ENCODE peak calls at places on chromosomes 2 and 18, in ten cellular contexts. Z is body of pancreas, I is suprapubic skin, N is stomach, O is endothelial cell of umbilical vein, T is H1, D is Peyer's patch, V is spleen, C is uterus, G is prostate gland. E is an unnamed sample.

GRCh38 chr2:100888602-100889001 is 68.7 kb downstream of the NPAS2 start:
- DNase-seq in Z (no peak), I (no peak), N (no peak), O (no peak), T (no peak), D (no peak), V (no peak), C (no peak), G (no peak), E (no peak)

GRCh38 chr2:190713476-190713875 is 64.6 kb downstream of the NAB1 start:
- DNase-seq in Z (no peak), I (no peak), N (no peak), O (no peak), T (no peak), D (no peak), V (no peak), C (no peak), G (no peak), E (no peak)

GRCh38 chr18:23966909-23967308 is 47.6 kb upstream of the TTC39C start:
- DNase-seq in Z (no peak), I (no peak), N (no peak), O (no peak), T (no peak), D (peak; percentile 40), V (no peak), C (no peak), G (no peak), E (no peak)

GRCh38 chr2:126029316-126029715 is 626.6 kb upstream of the GYPC start:
- DNase-seq in Z (no peak), I (no peak), N (no peak), O (no peak), T (peak; percentile 31), D (no peak), V (no peak), C (no peak), G (no peak), E (no peak)

GRCh38 chr2:112910219-112910618 is 746 bp upstream of the IL37 start:
- DNase-seq in Z (no peak), I (no peak), N (no peak), O (no peak), T (no peak), D (no peak), V (no peak), C (no peak), G (no peak), E (no peak)

GRCh38 chr2:199470361-199470671 is 12.6 kb upstream of the SATB2 start:
- DNase-seq in Z (no peak), I (no peak), N (no peak), O (no peak), T (no peak), D (no peak), V (no peak), C (no peak), G (no peak), E (no peak)

GRCh38 chr2:216648105-216648504 is 14.9 kb downstream of the IGFBP2 start:
- DNase-seq in Z (no peak), I (no peak), N (no peak), O (no peak), T (no peak), D (no peak), V (peak; percentile 11), C (no peak), G (no peak), E (no peak)

GRCh38 chr2:232342635-232343565 is 35.7 kb upstream of the ALPP start:
- DNase-seq in Z (no peak), I (peak; percentile 42), N (no peak), O (no peak), T (no peak), D (no peak), V (peak; percentile 57), C (no peak), G (no peak), E (no peak)

GRCh38 chr2:131413148-131413747 is 49.3 kb upstream of the RAB6D start:
- DNase-seq in Z (no peak), I (no peak), N (no peak), O (peak; percentile 79), T (no peak), D (no peak), V (no peak), C (no peak), G (peak; percentile 34), E (no peak)

GRCh38 chr2:192196451-192197194 is 1.9 kb upstream of the TMEFF2 start:
- DNase-seq in Z (no peak), I (no peak), N (no peak), O (peak; percentile 30), T (no peak), D (no peak), V (no peak), C (no peak), G (no peak), E (no peak)

GRCh38 chr2:202036601-202037037 is 3.0 kb downstream of the FZD7 start:
- DNase-seq in Z (no peak), I (no peak), N (no peak), O (no peak), T (no peak), D (no peak), V (no peak), C (peak; percentile 30), G (no peak), E (peak; percentile 55)

GRCh38 chr2:43995733-43996533 is at the start of gene LRPPRC:
- DNase-seq in Z (peak; percentile 92), I (peak; percentile 97), N (peak; percentile 94), O (peak; percentile 95), T (peak; percentile 89), D (peak; percentile 97), V (peak; percentile 96), C (peak; percentile 90), G (peak; percentile 92), E (peak; percentile 93)
- TF ChIP-seq POLR2A in Z (peak; percentile 88), I (peak; percentile 48), N (no peak), O (peak; percentile 90), T (peak; percentile 83), D (peak; percentile 40), V (no peak), C (peak; percentile 55), G (peak; percentile 83), E (peak; percentile 51)

GRCh38 chr2:237348281-237348865 is 65.6 kb downstream of the COL6A3 start:
- DNase-seq in Z (no peak), I (no peak), N (no peak), O (no peak), T (no peak), D (no peak), V (no peak), C (no peak), G (no peak), E (no peak)
- H3K4me1 ChIP-seq in Z (no peaks in the 10 kb centered on the region), I (peaks cover 19% of the 10 kb centered on the region), N (no peaks in the 10 kb centered on the region), O (no peaks in the 10 kb centered on the region), T (no peaks in the 10 kb centered on the region), D (no peaks in the 10 kb centered on the region), V (no peaks in the 10 kb centered on the region), C (peaks cover 5% of the 10 kb centered on the region), G (no peaks in the 10 kb centered on the region), E (peaks cover 14% of the 10 kb centered on the region)

GRCh38 chr2:37648316-37649011 is 23.0 kb downstream of the CDC42EP3 start:
- DNase-seq in Z (no peak), I (peak; percentile 80), N (peak; percentile 43), O (peak; percentile 80), T (no peak), D (peak; percentile 77), V (peak; percentile 90), C (no peak), G (no peak), E (no peak)

GRCh38 chr2:37647941-37648315 is 23.5 kb downstream of the CDC42EP3 start:
- DNase-seq in Z (no peak), I (no peak), N (no peak), O (no peak), T (no peak), D (no peak), V (no peak), C (no peak), G (no peak), E (no peak)

GRCh38 chr2:37652199-37652640 is 19.2 kb downstream of the CDC42EP3 start:
- DNase-seq in Z (no peak), I (no peak), N (no peak), O (peak; percentile 62), T (no peak), D (no peak), V (no peak), C (no peak), G (no peak), E (no peak)

GRCh38 chr2:37650548-37651101 is 20.8 kb downstream of the CDC42EP3 start:
- DNase-seq in Z (no peak), I (no peak), N (no peak), O (no peak), T (no peak), D (no peak), V (no peak), C (no peak), G (no peak), E (no peak)

GRCh38 chr2:37649518-37649917 is 21.9 kb downstream of the CDC42EP3 start:
- DNase-seq in Z (no peak), I (no peak), N (no peak), O (no peak), T (no peak), D (no peak), V (no peak), C (no peak), G (no peak), E (no peak)
- TF ChIP-seq POLR2A in Z (no peak), I (no peak), N (no peak), O (no peak), T (no peak), D (no peak), V (no peak), C (no peak), G (no peak), E (no peak)

GRCh38 chr18:76983184-76983583 is 149.4 kb downstream of the MBP start:
- DNase-seq in Z (peak; percentile 90), I (peak; percentile 89), N (peak; percentile 96), O (peak; percentile 80), T (peak; percentile 87), D (peak; percentile 96), V (peak; percentile 96), C (peak; percentile 80), G (peak; percentile 83), E (peak; percentile 85)
- H3K4me1 ChIP-seq in Z (peaks cover 15% of the 10 kb centered on the region), I (no peaks in the 10 kb centered on the region), N (peaks cover 34% of the 10 kb centered on the region), O (no peaks in the 10 kb centered on the region), T (peaks cover 5% of the 10 kb centered on the region), D (peaks cover 4% of the 10 kb centered on the region), V (peaks cover 49% of the 10 kb centered on the region), C (no peaks in the 10 kb centered on the region), G (no peaks in the 10 kb centered on the region), E (no peaks in the 10 kb centered on the region)